ENCODE peak calls at places on chromosomes 11 and 22, in six cellular contexts. V is SK-N-SH, X is HCT116, S is H1, L is GM12878, I is K562. O is an unnamed sample.

GRCh38 chr11:95147364-95147905 is 57.8 kb downstream of the ENDOD1 start:
- DNase-seq in I (peak; percentile 81), S (no peak), L (no peak), X (peak; percentile 34), V (peak; percentile 85), O (peak; percentile 14)

GRCh38 chr22:44219101-44219870 is 38.6 kb downstream of the PARVG start:
- DNase-seq in V (no peak), I (no peak), S (peak; percentile 43), X (no peak), L (no peak), O (no peak)

GRCh38 chr11:118215262-118215661 is 9.5 kb downstream of the JAML start:
- DNase-seq in S (no peak), I (no peak), V (no peak), X (no peak), L (no peak), O (no peak)

GRCh38 chr22:40533712-40534378 is 102.7 kb downstream of the MRTFA start:
- DNase-seq in L (peak; percentile 74), V (no peak), S (no peak), X (no peak), I (peak; percentile 28), O (no peak)

GRCh38 chr22:17087176-17088131 is 2.7 kb downstream of the IL17RA start:
- DNase-seq in V (no peak), L (peak; percentile 55), I (no peak), S (no peak), X (no peak), O (no peak)

GRCh38 chr11:8913961-8914660 is 3.1 kb downstream of the AKIP1 start:
- DNase-seq in V (peak; percentile 67), L (no peak), S (peak; percentile 64), I (peak; percentile 31), X (no peak), O (peak; percentile 37)

GRCh38 chr11:83472831-83473230 is 186.7 kb upstream of the CCDC90B start:
- DNase-seq in I (no peak), S (no peak), L (no peak), V (no peak), X (no peak), O (no peak)

GRCh38 chr11:126355926-126356897 is 726 bp downstream of the ST3GAL4 start:
- DNase-seq in X (no peak), L (no peak), V (peak; percentile 58), I (no peak), S (peak; percentile 71), O (peak; percentile 21)

GRCh38 chr22:46430961-46431838 is 95.7 kb downstream of the TRMU start:
- DNase-seq in L (no peak), X (no peak), I (no peak), V (no peak), S (no peak), O (peak; percentile 72)
- H3K4me2 ChIP-seq in L (no peak overlapping the region), X (no peak overlapping the region), I (no peak overlapping the region), V (no peak overlapping the region), S (no peak overlapping the region), O (peak overlapping the region; percentile 85)

GRCh38 chr22:46006379-46007002 is 29.5 kb upstream of the WNT7B start:
- DNase-seq in S (peak; percentile 98), L (no peak), V (peak; percentile 96), I (peak; percentile 85), X (peak; percentile 60), O (peak; percentile 79)
- TF ChIP-seq SIN3A in S (no peak), L (no peak), V (peak; percentile 43), I (no peak), X (no peak), O (no peak)

DNA sequence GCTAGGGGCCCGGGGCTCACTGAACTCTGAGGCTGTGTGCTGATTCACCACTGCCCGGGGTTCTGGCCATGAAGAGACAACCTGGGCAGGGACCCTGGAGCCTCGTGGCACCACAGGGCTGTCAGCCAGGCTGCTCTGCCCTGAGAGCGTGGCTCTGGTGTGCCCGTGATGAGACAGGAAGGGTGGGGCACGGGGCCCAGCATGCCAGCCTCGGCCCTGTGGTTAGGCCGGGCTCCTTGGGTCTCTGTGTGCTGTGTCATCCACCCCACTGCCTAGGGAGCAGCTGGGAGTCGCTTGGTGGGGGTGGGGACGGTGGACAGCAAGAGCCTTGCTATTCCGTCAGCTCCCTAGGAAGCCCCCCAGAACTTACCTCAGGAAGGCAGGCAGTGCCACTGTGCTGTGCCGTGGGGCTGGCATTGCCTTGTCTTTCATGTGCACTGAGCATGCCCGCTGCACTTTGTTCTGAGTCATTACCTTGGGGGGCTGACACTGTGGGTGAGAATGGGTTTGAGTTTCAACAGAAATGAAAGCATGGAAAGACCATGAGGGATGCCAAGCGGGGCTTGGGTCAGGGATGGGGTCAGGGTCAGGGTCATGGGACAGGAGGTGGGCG is 31.7 kb downstream of the TPCN2 start:
- DNase-seq in V (no peak), S (no peak), X (no peak), I (no peak), L (no peak), O (no peak)
- H3K4me2 ChIP-seq in V (peak overlapping the region; percentile 37), S (no peak overlapping the region), X (peak overlapping the region; percentile 70), I (no peak overlapping the region), L (no peak overlapping the region), O (no peak overlapping the region)

DNA sequence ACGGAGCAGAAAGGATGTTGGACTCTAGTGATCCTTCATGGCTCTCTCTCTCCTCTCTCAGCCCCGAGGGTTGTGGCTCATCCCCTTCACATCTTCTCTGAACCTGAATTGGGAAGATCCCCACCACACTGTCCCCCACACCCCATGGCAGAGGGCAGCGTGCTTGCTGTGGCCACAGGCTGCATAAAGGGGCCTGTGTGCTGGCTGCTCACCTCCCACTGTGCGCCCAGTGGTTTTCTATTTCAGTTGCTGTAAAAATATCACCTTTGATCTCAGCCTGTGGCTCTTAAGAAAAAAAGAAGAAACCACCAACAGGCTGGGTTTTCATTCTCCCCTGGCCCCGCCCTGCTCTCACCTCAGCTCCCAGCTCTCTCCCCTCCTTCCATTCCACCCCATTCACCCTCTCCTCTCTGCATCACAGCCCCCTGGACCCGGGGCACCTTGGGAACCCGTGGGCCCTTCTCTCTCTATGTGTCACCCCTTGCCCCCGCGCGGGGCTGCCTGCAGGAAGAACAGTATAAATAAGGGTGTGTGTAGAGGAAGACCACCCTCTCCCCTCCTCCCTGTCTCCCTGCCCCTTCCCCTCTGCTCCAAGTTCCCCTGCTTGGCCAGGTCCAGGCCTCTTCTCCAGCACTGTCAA is 25.8 kb upstream of the WNT11 start:
- DNase-seq in L (peak; percentile 17), S (no peak), I (peak; percentile 27), X (no peak), V (no peak), O (no peak)
- TF ChIP-seq SIN3A in L (no peak), S (no peak), I (no peak), X (no peak), V (no peak), O (no peak)

GRCh38 chr11:125165664-125166346 is 1.3 kb downstream of the PKNOX2 start:
- DNase-seq in V (no peak), X (no peak), S (no peak), L (no peak), I (no peak), O (no peak)
- H3K4me2 ChIP-seq in V (peak overlapping the region; percentile 96), X (no peak overlapping the region), S (peak overlapping the region; percentile 97), L (peak overlapping the region; percentile 44), I (no peak overlapping the region), O (peak overlapping the region; percentile 88)

GRCh38 chr11:70191495-70192140 is 11.5 kb upstream of the FADD start:
- DNase-seq in I (peak; percentile 88), S (peak; percentile 97), X (peak; percentile 62), L (no peak), V (peak; percentile 88), O (peak; percentile 52)
- TF ChIP-seq SIN3A in I (no peak), S (no peak), X (no peak), L (no peak), V (no peak), O (no peak)

GRCh38 chr22:23389271-23390071 is 190.6 kb downstream of the IGLL1 start:
- DNase-seq in X (no peak), I (no peak), V (no peak), S (peak; percentile 47), L (no peak), O (peak; percentile 16)
- H3K4me2 ChIP-seq in X (no peak overlapping the region), I (no peak overlapping the region), V (no peak overlapping the region), S (no peak overlapping the region), L (no peak overlapping the region), O (peak overlapping the region; percentile 43)

DNA sequence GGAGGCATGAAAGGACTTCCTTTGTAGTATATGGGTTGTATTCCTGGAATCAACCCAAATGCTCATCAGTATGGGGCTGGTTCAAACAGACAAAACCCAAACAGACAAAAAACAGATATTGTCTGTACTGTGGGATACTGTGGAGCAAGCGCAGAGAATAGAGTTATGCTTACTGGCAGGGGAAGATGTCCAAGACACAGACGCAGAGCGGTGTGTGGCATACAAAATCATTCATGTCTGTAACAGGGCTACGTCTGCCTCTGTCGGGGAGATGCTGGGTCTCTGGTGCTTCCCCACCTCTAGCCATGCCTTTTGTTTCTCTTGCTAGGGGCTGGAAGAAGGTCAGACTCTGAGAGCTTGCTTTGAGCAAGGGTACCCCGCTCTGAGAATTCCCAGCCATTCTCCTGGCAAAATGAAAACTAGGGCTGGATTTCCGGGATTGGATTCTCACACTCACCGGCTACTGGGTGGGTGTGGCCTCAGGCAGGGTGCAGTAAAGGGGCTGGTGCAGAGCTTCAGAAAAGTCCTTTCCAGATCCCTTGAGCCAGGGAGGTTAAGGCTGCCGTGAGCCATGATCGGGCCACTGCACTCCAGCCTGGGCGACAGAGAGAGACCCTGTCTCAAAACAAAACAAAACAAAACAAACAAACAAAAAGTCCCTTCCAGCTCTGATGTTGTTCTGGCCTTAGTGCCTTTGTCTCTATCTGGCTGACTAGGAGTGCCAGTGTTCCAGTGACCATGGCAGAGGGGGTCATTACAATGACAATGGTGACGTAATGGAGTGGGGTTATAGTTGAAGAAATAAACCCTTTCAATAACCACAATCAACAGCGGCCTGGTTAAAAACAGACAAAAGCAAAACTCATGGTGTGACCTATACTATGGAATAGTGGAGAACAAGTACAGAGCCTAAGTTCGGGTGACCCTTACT is 2.9 kb upstream of the ABCC8 start:
- DNase-seq in S (peak; percentile 93), L (no peak), X (peak; percentile 49), V (peak; percentile 85), I (peak; percentile 68), O (no peak)
- TF ChIP-seq SIN3A in S (no peak), L (no peak), X (no peak), V (no peak), I (no peak), O (no peak)

DNA sequence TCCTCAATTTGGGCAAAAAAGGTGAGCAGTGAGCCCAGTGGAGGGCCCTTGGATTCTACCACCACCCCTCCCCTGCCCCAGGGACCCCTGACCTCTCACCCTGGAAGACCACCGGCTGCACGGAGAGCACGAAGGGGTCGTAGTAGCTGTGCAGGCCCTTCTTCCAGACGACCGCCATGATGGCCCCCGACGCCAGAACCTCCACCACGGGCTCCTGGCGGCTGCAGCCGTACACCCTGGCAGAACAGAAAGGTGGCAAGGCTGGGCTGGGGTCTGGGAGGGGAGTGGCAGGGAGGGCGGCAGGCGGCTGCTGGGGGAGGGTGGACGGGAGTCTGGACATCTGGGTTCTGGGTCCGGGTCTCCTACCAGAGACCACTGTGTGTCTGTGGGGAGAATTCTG is 23.3 kb downstream of the TMPRSS6 start:
- DNase-seq in S (no peak), X (no peak), L (no peak), I (no peak), V (no peak), O (no peak)
- H3K4me2 ChIP-seq in S (no peak overlapping the region), X (no peak overlapping the region), L (no peak overlapping the region), I (no peak overlapping the region), V (no peak overlapping the region), O (no peak overlapping the region)

O was measured in HepG2.